ENCODE peak calls at places on chromosomes 3 and 15, in ten cellular contexts. S is lower lobe of right lung, K is astrocyte of the cerebellum, D is adrenal gland, M is cardiac muscle cell, Z is AG04450, J is left lung, N is NB4, E is MM.1S, O is heart left ventricle. G is an unnamed sample.

GRCh38 chr15:42581272-42581730 is 5.9 kb downstream of the STARD9 start:
- DNase-seq in S (peak), K (peak), D (peak), M (peak), Z (no peak), J (peak), N (peak), E (peak), O (peak), G (peak)

GRCh38 chr3:20305647-20306046 is 119.6 kb upstream of the SGO1 start:
- DNase-seq in S (no peak), K (no peak), D (no peak), M (no peak), Z (no peak), J (no peak), N (no peak), E (no peak), O (no peak), G (no peak)

GRCh38 chr3:58065700-58066167 is 57.5 kb downstream of the FLNB start:
- DNase-seq in S (no peak), K (no peak), D (peak), M (no peak), Z (no peak), J (no peak), N (peak), E (no peak), O (no peak), G (no peak)

GRCh38 chr3:9180764-9181117 is 68.7 kb downstream of the SRGAP3 start:
- DNase-seq in S (no peak), K (no peak), D (peak), M (no peak), Z (no peak), J (no peak), N (peak), E (no peak), O (no peak), G (no peak)

GRCh38 chr3:184645304-184645703 is 66.6 kb downstream of the MAGEF1 start:
- DNase-seq in S (peak), K (no peak), D (no peak), M (peak), Z (no peak), J (no peak), N (no peak), E (no peak), O (no peak), G (no peak)

GRCh38 chr3:72303926-72304325 is 519.0 kb upstream of the PROK2 start:
- DNase-seq in S (no peak), K (no peak), D (no peak), M (peak), Z (no peak), J (no peak), N (no peak), E (no peak), O (no peak), G (no peak)

GRCh38 chr3:187259171-187259570 is 32.4 kb downstream of the MASP1 start:
- DNase-seq in S (no peak), K (no peak), D (no peak), M (no peak), Z (no peak), J (no peak), N (no peak), E (no peak), O (no peak), G (no peak)

GRCh38 chr3:11434017-11434526 is 161.9 kb downstream of the ATG7 start:
- DNase-seq in S (no peak), K (peak), D (peak), M (peak), Z (peak), J (no peak), N (no peak), E (no peak), O (peak), G (no peak)

GRCh38 chr3:55641914-55642313 is 154.8 kb upstream of the WNT5A start:
- DNase-seq in S (no peak), K (no peak), D (no peak), M (no peak), Z (no peak), J (no peak), N (no peak), E (no peak), O (no peak), G (no peak)

GRCh38 chr3:196227629-196228493 is 11.5 kb downstream of the SLC51A start:
- DNase-seq in S (no peak), K (no peak), D (peak), M (peak), Z (no peak), J (no peak), N (no peak), E (no peak), O (no peak), G (peak)

GRCh38 chr3:57557088-57557537 is 1.0 kb downstream of the PDE12 start:
- DNase-seq in S (peak), K (no peak), D (peak), M (peak), Z (no peak), J (no peak), N (peak), E (peak), O (no peak), G (peak)

GRCh38 chr3:125107861-125108567 is 52.2 kb upstream of the HEG1 start:
- DNase-seq in S (no peak), K (peak), D (no peak), M (peak), Z (peak), J (no peak), N (no peak), E (no peak), O (no peak), G (peak)

GRCh38 chr15:33150993-33151392 is 43.5 kb downstream of the FMN1 start:
- DNase-seq in S (no peak), K (no peak), D (no peak), M (no peak), Z (no peak), J (no peak), N (peak), E (no peak), O (no peak), G (no peak)

GRCh38 chr3:152943645-152944044 is 108.7 kb downstream of the P2RY1 start:
- DNase-seq in S (no peak), K (no peak), D (no peak), M (peak), Z (no peak), J (no peak), N (no peak), E (no peak), O (no peak), G (no peak)

GRCh38 chr15:53675832-53676231 is 83.6 kb downstream of the WDR72 start:
- DNase-seq in S (no peak), K (no peak), D (no peak), M (no peak), Z (no peak), J (no peak), N (no peak), E (no peak), O (no peak), G (no peak)

GRCh38 chr15:64622410-64623260 is 152.8 kb downstream of the RBPMS2 start:
- DNase-seq in S (no peak), K (no peak), D (no peak), M (no peak), Z (no peak), J (no peak), N (no peak), E (no peak), O (no peak), G (peak)

GRCh38 chr15:66878761-66879160 is 176.7 kb downstream of the SMAD6 start:
- DNase-seq in S (no peak), K (no peak), D (peak), M (no peak), Z (no peak), J (no peak), N (no peak), E (no peak), O (peak), G (no peak)

GRCh38 chr15:88701561-88702095 is 62.8 kb downstream of the ISG20 start:
- DNase-seq in S (no peak), K (no peak), D (no peak), M (peak), Z (no peak), J (no peak), N (peak), E (peak), O (no peak), G (peak)

GRCh38 chr3:137121704-137122314 is 164.0 kb downstream of the IL20RB start:
- DNase-seq in S (no peak), K (peak), D (peak), M (peak), Z (peak), J (no peak), N (peak), E (peak), O (no peak), G (peak)

GRCh38 chr3:8625991-8626390 is 18.6 kb downstream of the SSUH2 start:
- DNase-seq in S (no peak), K (no peak), D (no peak), M (peak), Z (no peak), J (no peak), N (peak), E (no peak), O (no peak), G (no peak)

GRCh38 chr15:69359724-69360123 is 54.4 kb upstream of the KIF23 start:
- DNase-seq in S (no peak), K (no peak), D (peak), M (peak), Z (peak), J (no peak), N (peak), E (no peak), O (no peak), G (no peak)

GRCh38 chr3:159818399-159818798 is 170.2 kb upstream of the IL12A start:
- DNase-seq in S (no peak), K (no peak), D (peak), M (no peak), Z (no peak), J (no peak), N (no peak), E (no peak), O (peak), G (no peak)

GRCh38 chr15:41978534-41978933 is 6.2 kb upstream of the EHD4 start:
- DNase-seq in S (no peak), K (no peak), D (no peak), M (no peak), Z (no peak), J (no peak), N (no peak), E (no peak), O (no peak), G (no peak)

GRCh38 chr3:99648091-99648490 is 9.7 kb downstream of the COL8A1 start:
- DNase-seq in S (no peak), K (no peak), D (no peak), M (peak), Z (no peak), J (no peak), N (no peak), E (peak), O (no peak), G (no peak)

GRCh38 chr3:84959470-84960380 is 936 bp downstream of the CADM2 start:
- DNase-seq in S (no peak), K (no peak), D (no peak), M (no peak), Z (no peak), J (no peak), N (no peak), E (no peak), O (no peak), G (no peak)

GRCh38 chr15:92869263-92869940 is 30.7 kb upstream of the CHD2 start:
- DNase-seq in S (no peak), K (no peak), D (peak), M (peak), Z (no peak), J (no peak), N (no peak), E (no peak), O (no peak), G (no peak)

GRCh38 chr3:172102123-172102882 is 62.9 kb downstream of the FNDC3B start:
- DNase-seq in S (no peak), K (no peak), D (no peak), M (no peak), Z (no peak), J (peak), N (peak), E (peak), O (no peak), G (no peak)

GRCh38 chr3:183537295-183537730 is 18.2 kb downstream of the KLHL6 start:
- DNase-seq in S (peak), K (no peak), D (peak), M (peak), Z (no peak), J (peak), N (peak), E (no peak), O (no peak), G (no peak)

GRCh38 chr3:8730641-8731040 is 3.0 kb upstream of the CAV3 start:
- DNase-seq in S (no peak), K (no peak), D (peak), M (peak), Z (no peak), J (no peak), N (no peak), E (no peak), O (no peak), G (no peak)

GRCh38 chr3:37970802-37971201 is 19.8 kb upstream of the VILL start:
- DNase-seq in S (no peak), K (no peak), D (no peak), M (no peak), Z (no peak), J (no peak), N (no peak), E (no peak), O (no peak), G (no peak)

GRCh38 chr3:177883957-177884356 is 652.3 kb upstream of the KCNMB2 start:
- DNase-seq in S (no peak), K (no peak), D (no peak), M (no peak), Z (no peak), J (no peak), N (no peak), E (no peak), O (no peak), G (peak)

GRCh38 chr3:172550347-172550943 is 27.2 kb upstream of the TNFSF10 start:
- DNase-seq in S (no peak), K (no peak), D (peak), M (peak), Z (peak), J (no peak), N (peak), E (no peak), O (no peak), G (no peak)

GRCh38 chr3:83523470-83524073 is 1435.2 kb upstream of the CADM2 start:
- DNase-seq in S (no peak), K (peak), D (peak), M (peak), Z (no peak), J (no peak), N (peak), E (peak), O (no peak), G (peak)

GRCh38 chr3:173553635-173554280 is 156.2 kb downstream of the NLGN1 start:
- DNase-seq in S (no peak), K (peak), D (peak), M (peak), Z (peak), J (no peak), N (peak), E (peak), O (no peak), G (no peak)

GRCh38 chr3:141379250-141379872 is 11.1 kb downstream of the ZBTB38 start:
- DNase-seq in S (no peak), K (no peak), D (no peak), M (no peak), Z (no peak), J (no peak), N (no peak), E (peak), O (no peak), G (peak)

GRCh38 chr15:79314811-79315210 is 3.9 kb downstream of the TMED3 start:
- DNase-seq in S (peak), K (no peak), D (no peak), M (no peak), Z (no peak), J (no peak), N (no peak), E (no peak), O (no peak), G (no peak)

GRCh38 chr3:39168156-39168780 is 14.9 kb upstream of the CSRNP1 start:
- DNase-seq in S (no peak), K (no peak), D (no peak), M (no peak), Z (no peak), J (no peak), N (no peak), E (no peak), O (no peak), G (no peak)

GRCh38 chr3:39164414-39164813 is 11.0 kb upstream of the CSRNP1 start:
- DNase-seq in S (no peak), K (no peak), D (peak), M (no peak), Z (no peak), J (no peak), N (no peak), E (no peak), O (no peak), G (no peak)

GRCh38 chr3:39166932-39167532 is 13.6 kb upstream of the CSRNP1 start:
- DNase-seq in S (no peak), K (no peak), D (peak), M (peak), Z (no peak), J (no peak), N (peak), E (no peak), O (no peak), G (no peak)

GRCh38 chr3:39165518-39165917 is 12.1 kb upstream of the CSRNP1 start:
- DNase-seq in S (no peak), K (no peak), D (no peak), M (no peak), Z (no peak), J (no peak), N (no peak), E (no peak), O (no peak), G (no peak)

GRCh38 chr3:39166134-39166710 is 12.8 kb upstream of the CSRNP1 start:
- DNase-seq in S (no peak), K (no peak), D (no peak), M (peak), Z (no peak), J (no peak), N (peak), E (no peak), O (no peak), G (no peak)
- TF ChIP-seq CTCF in S (no peak), K (no peak), D (no peak), M (peak), Z (no peak), J (no peak), N (no peak), E (no peak), O (no peak), G (no peak)

DNA sequence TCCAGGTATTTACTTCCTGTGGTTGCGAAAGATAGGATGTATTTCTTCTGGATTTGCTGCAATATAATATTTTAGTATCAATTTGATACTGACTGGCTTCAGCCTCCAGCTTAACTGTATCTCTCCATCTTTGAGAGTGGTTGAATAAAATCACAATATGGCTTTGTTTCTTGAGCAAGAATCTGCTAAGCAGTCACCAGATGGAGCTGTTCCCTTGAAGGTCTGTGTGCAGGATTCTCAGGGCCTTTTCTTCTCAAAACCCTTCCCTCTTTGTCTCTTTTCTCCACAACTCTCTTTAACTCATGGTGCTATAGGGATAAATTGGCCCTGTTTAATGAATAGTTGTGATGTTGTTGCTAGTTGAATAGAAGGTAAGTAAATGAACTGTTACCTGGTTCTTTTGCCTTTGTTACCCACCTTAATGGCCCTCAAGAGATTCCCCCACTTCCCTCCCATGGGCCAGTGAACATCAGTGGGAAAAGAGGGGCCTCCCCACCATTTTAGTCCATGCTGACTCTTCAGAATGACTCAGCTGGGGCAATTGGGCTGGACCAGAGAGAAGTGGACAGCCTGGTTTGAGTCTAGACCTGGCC is 34.8 kb upstream of the RAB6B start:
- DNase-seq in S (no peak), K (peak), D (peak), M (peak), Z (no peak), J (no peak), N (peak), E (peak), O (no peak), G (peak)
- TF ChIP-seq CTCF in S (peak), K (peak), D (peak), M (peak), Z (peak), J (peak), N (peak), E (peak), O (peak), G (peak)

DNA sequence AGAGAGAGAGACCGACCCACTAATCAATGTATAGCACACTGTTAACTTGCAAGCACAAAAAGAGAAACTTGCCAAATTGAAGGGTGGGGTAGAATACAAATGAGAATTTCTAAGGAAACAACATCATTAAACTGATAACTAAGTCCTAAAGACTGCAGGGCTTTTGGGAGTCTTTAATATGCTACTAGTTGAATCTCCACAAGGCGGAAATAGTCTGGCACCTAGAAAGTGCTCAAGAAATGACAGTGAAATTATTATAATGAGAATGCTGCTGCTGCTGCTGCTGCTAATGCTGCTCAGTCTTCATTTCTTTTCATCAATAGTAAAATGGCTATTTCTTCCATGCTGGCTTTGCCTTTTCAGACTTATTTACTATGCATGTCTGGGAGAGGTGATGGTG is 91.8 kb downstream of the BTD start:
- DNase-seq in S (no peak), K (peak), D (no peak), M (peak), Z (no peak), J (no peak), N (no peak), E (no peak), O (no peak), G (peak)
- TF ChIP-seq CTCF in S (no peak), K (peak), D (no peak), M (no peak), Z (no peak), J (no peak), N (no peak), E (no peak), O (peak), G (no peak)

GRCh38 chr15:85455851-85456250 is 75.4 kb downstream of the AKAP13 start:
- DNase-seq in S (no peak), K (no peak), D (no peak), M (no peak), Z (no peak), J (no peak), N (no peak), E (no peak), O (no peak), G (no peak)

GRCh38 chr15:85458764-85459163 is 78.4 kb downstream of the AKAP13 start:
- DNase-seq in S (no peak), K (no peak), D (no peak), M (no peak), Z (no peak), J (no peak), N (no peak), E (no peak), O (no peak), G (no peak)

GRCh38 chr15:85457392-85457968 is 77.1 kb downstream of the AKAP13 start:
- DNase-seq in S (no peak), K (no peak), D (no peak), M (no peak), Z (no peak), J (no peak), N (no peak), E (no peak), O (no peak), G (peak)

GRCh38 chr15:85454403-85454802 is 74.0 kb downstream of the AKAP13 start:
- DNase-seq in S (no peak), K (no peak), D (no peak), M (no peak), Z (no peak), J (no peak), N (no peak), E (no peak), O (no peak), G (no peak)

DNA sequence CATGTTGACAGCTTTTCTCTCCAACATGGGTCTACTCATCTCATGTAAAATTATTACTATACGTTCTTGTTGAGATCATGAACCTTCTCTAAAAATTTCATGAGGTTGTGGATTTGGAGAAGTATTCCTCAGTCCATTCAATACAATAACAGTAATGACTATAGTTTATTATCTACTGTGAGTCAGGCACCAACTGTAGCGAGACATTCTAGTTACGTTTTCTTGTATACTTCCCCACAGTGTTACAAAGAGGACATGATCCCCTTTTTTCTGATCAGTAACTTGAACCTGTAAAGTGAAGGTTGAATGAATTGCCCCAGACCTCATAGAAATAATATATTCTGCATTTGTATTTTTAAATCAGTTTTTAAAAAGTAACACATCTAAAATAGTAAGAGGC is 76.4 kb downstream of the AKAP13 start:
- DNase-seq in S (no peak), K (no peak), D (no peak), M (no peak), Z (no peak), J (no peak), N (no peak), E (no peak), O (no peak), G (no peak)
- TF ChIP-seq CTCF in S (no peak), K (no peak), D (no peak), M (no peak), Z (no peak), J (no peak), N (no peak), E (no peak), O (no peak), G (no peak)